ENCODE peak calls at places on chromosomes 4 and X, in six cellular contexts. One of them, this sample, is unnamed.

GRCh38 chrX:50407976-50408375 is 62.6 kb downstream of the DGKK start:
- DNase-seq in MM.1S: no peak
- DNase-seq in GM23248: no peak
- DNase-seq in HCT116: no peak
- DNase-seq in mammary epithelial cell: no peak
- DNase-seq in H1: no peak
- DNase-seq in this sample: no peak

GRCh38 chr4:148061795-148062194 is 329.9 kb downstream of the ARHGAP10 start:
- DNase-seq in MM.1S: no peak
- DNase-seq in HCT116: no peak
- DNase-seq in GM23248: no peak
- DNase-seq in H1: no peak
- DNase-seq in mammary epithelial cell: no peak
- DNase-seq in this sample: no peak

GRCh38 chr4:76179398-76180318 is 31.5 kb upstream of the NUP54 start:
- DNase-seq in GM23248: peak; percentile 86
- DNase-seq in mammary epithelial cell: peak; percentile 62
- DNase-seq in H1: peak; percentile 93
- DNase-seq in HCT116: peak; percentile 60
- DNase-seq in MM.1S: peak; percentile 84
- DNase-seq in this sample: peak; percentile 43

GRCh38 chr4:40347472-40347871 is 12.3 kb downstream of the CHRNA9 start:
- DNase-seq in HCT116: no peak
- DNase-seq in GM23248: no peak
- DNase-seq in MM.1S: no peak
- DNase-seq in H1: no peak
- DNase-seq in mammary epithelial cell: no peak
- DNase-seq in this sample: no peak

GRCh38 chrX:55163171-55163570 is 57.0 kb upstream of the PAGE5 start:
- DNase-seq in mammary epithelial cell: no peak
- DNase-seq in MM.1S: no peak
- DNase-seq in HCT116: no peak
- DNase-seq in GM23248: no peak
- DNase-seq in H1: no peak
- DNase-seq in this sample: no peak

GRCh38 chrX:50941638-50942037 is 31.1 kb downstream of the BMP15 start:
- DNase-seq in GM23248: peak; percentile 7
- DNase-seq in H1: peak; percentile 40
- DNase-seq in MM.1S: peak; percentile 6
- DNase-seq in HCT116: no peak
- DNase-seq in mammary epithelial cell: no peak
- DNase-seq in this sample: no peak

GRCh38 chr4:86848732-86849617 is at the start of gene SLC10A6:
- DNase-seq in GM23248: peak; percentile 55
- DNase-seq in HCT116: no peak
- DNase-seq in MM.1S: no peak
- DNase-seq in H1: no peak
- DNase-seq in mammary epithelial cell: no peak
- DNase-seq in this sample: no peak

GRCh38 chrX:106995678-106996077 is 4.3 kb downstream of the MORC4 start:
- DNase-seq in MM.1S: no peak
- DNase-seq in GM23248: no peak
- DNase-seq in mammary epithelial cell: no peak
- DNase-seq in H1: no peak
- DNase-seq in HCT116: no peak
- DNase-seq in this sample: no peak

GRCh38 chr4:82905205-82905604 is 4.7 kb downstream of the THAP9 start:
- DNase-seq in mammary epithelial cell: peak; percentile 84
- DNase-seq in MM.1S: peak; percentile 68
- DNase-seq in HCT116: no peak
- DNase-seq in H1: no peak
- DNase-seq in GM23248: peak; percentile 68
- DNase-seq in this sample: peak; percentile 57

GRCh38 chrX:48667504-48667903 is 16.1 kb upstream of the WAS start:
- DNase-seq in HCT116: no peak
- DNase-seq in MM.1S: no peak
- DNase-seq in H1: no peak
- DNase-seq in GM23248: no peak
- DNase-seq in mammary epithelial cell: no peak
- DNase-seq in this sample: no peak

GRCh38 chr4:158259955-158260575 is 49.8 kb downstream of the TMEM144 start:
- DNase-seq in mammary epithelial cell: peak; percentile 11
- DNase-seq in H1: no peak
- DNase-seq in HCT116: peak; percentile 13
- DNase-seq in GM23248: peak; percentile 41
- DNase-seq in MM.1S: peak; percentile 25
- DNase-seq in this sample: peak; percentile 4

GRCh38 chr4:130336585-130337217 is 1240.7 kb downstream of the C4orf33 start:
- DNase-seq in mammary epithelial cell: no peak
- DNase-seq in GM23248: peak; percentile 30
- DNase-seq in MM.1S: peak; percentile 47
- DNase-seq in HCT116: peak; percentile 26
- DNase-seq in H1: no peak
- DNase-seq in this sample: peak; percentile 9

GRCh38 chr4:168524006-168524405 is 27.2 kb downstream of the PALLD start:
- DNase-seq in MM.1S: no peak
- DNase-seq in HCT116: no peak
- DNase-seq in GM23248: peak; percentile 81
- DNase-seq in H1: no peak
- DNase-seq in mammary epithelial cell: peak; percentile 70
- DNase-seq in this sample: peak; percentile 89

GRCh38 chr4:7087036-7087435 is 19.2 kb upstream of the GRPEL1 start:
- DNase-seq in GM23248: no peak
- DNase-seq in MM.1S: no peak
- DNase-seq in mammary epithelial cell: no peak
- DNase-seq in H1: no peak
- DNase-seq in HCT116: no peak
- DNase-seq in this sample: no peak

GRCh38 chrX:99469439-99469838 is 940.6 kb downstream of the PCDH19 start:
- DNase-seq in mammary epithelial cell: no peak
- DNase-seq in GM23248: no peak
- DNase-seq in MM.1S: no peak
- DNase-seq in HCT116: no peak
- DNase-seq in H1: no peak
- DNase-seq in this sample: no peak

GRCh38 chr4:180060159-180060889 is 2182.9 kb upstream of the TENM3 start:
- DNase-seq in MM.1S: peak; percentile 34
- DNase-seq in H1: no peak
- DNase-seq in HCT116: no peak
- DNase-seq in mammary epithelial cell: no peak
- DNase-seq in GM23248: peak; percentile 2
- DNase-seq in this sample: peak; percentile 12

GRCh38 chr4:6308890-6309643 is 39.4 kb downstream of the WFS1 start:
- DNase-seq in MM.1S: no peak
- DNase-seq in GM23248: peak; percentile 22
- DNase-seq in mammary epithelial cell: no peak
- DNase-seq in H1: peak; percentile 84
- DNase-seq in HCT116: no peak
- DNase-seq in this sample: no peak

GRCh38 chrX:37332987-37333658 is 16.0 kb upstream of the PRRG1 start:
- DNase-seq in HCT116: no peak
- DNase-seq in mammary epithelial cell: no peak
- DNase-seq in MM.1S: no peak
- DNase-seq in H1: no peak
- DNase-seq in GM23248: no peak
- DNase-seq in this sample: no peak

GRCh38 chrX:119374736-119375135 is 24.4 kb upstream of the SLC25A43 start:
- DNase-seq in HCT116: no peak
- DNase-seq in mammary epithelial cell: peak; percentile 29
- DNase-seq in H1: no peak
- DNase-seq in GM23248: peak; percentile 72
- DNase-seq in MM.1S: no peak
- DNase-seq in this sample: peak; percentile 53

GRCh38 chr4:156686120-156686519 is 285.5 kb downstream of the PDGFC start:
- DNase-seq in GM23248: peak; percentile 94
- DNase-seq in H1: no peak
- DNase-seq in MM.1S: no peak
- DNase-seq in HCT116: no peak
- DNase-seq in mammary epithelial cell: peak; percentile 65
- DNase-seq in this sample: peak; percentile 100

GRCh38 chr4:17544205-17544604 is 29.2 kb downstream of the CLRN2 start:
- DNase-seq in HCT116: no peak
- DNase-seq in MM.1S: no peak
- DNase-seq in GM23248: peak; percentile 54
- DNase-seq in mammary epithelial cell: no peak
- DNase-seq in H1: no peak
- DNase-seq in this sample: no peak

GRCh38 chrX:9340619-9341304 is 124.1 kb upstream of the TBL1X start:
- DNase-seq in H1: no peak
- DNase-seq in GM23248: peak; percentile 61
- DNase-seq in mammary epithelial cell: no peak
- DNase-seq in MM.1S: peak; percentile 50
- DNase-seq in HCT116: no peak
- DNase-seq in this sample: peak; percentile 58

GRCh38 chrX:97308161-97308560 is 424.5 kb downstream of the RPA4 start:
- DNase-seq in MM.1S: no peak
- DNase-seq in mammary epithelial cell: no peak
- DNase-seq in H1: no peak
- DNase-seq in HCT116: no peak
- DNase-seq in GM23248: peak; percentile 10
- DNase-seq in this sample: peak; percentile 49

GRCh38 chr4:48863728-48864127 is 32.8 kb downstream of the OCIAD1 start:
- DNase-seq in GM23248: no peak
- DNase-seq in mammary epithelial cell: no peak
- DNase-seq in HCT116: no peak
- DNase-seq in MM.1S: no peak
- DNase-seq in H1: no peak
- DNase-seq in this sample: no peak

GRCh38 chr4:108172780-108173598 is 4.3 kb upstream of the LEF1 start:
- DNase-seq in HCT116: no peak
- DNase-seq in GM23248: peak; percentile 38
- DNase-seq in mammary epithelial cell: peak; percentile 29
- DNase-seq in H1: peak; percentile 64
- DNase-seq in MM.1S: peak; percentile 81
- DNase-seq in this sample: peak; percentile 50
- TF ChIP-seq EZH2 in HCT116: no peak
- TF ChIP-seq EZH2 in GM23248: peak; percentile 71
- TF ChIP-seq EZH2 in mammary epithelial cell: peak; percentile 55
- TF ChIP-seq EZH2 in H1: peak; percentile 84
- TF ChIP-seq EZH2 in MM.1S: no peak
- TF ChIP-seq EZH2 in this sample: no peak

GRCh38 chr4:8592366-8593267 is at the start of gene CPZ:
- DNase-seq in mammary epithelial cell: no peak
- DNase-seq in MM.1S: no peak
- DNase-seq in H1: peak; percentile 85
- DNase-seq in HCT116: no peak
- DNase-seq in GM23248: peak; percentile 82
- DNase-seq in this sample: peak; percentile 35
- TF ChIP-seq EZH2 in mammary epithelial cell: no peak
- TF ChIP-seq EZH2 in MM.1S: no peak
- TF ChIP-seq EZH2 in H1: no peak
- TF ChIP-seq EZH2 in HCT116: no peak
- TF ChIP-seq EZH2 in GM23248: no peak
- TF ChIP-seq EZH2 in this sample: peak; percentile 80

GRCh38 chr4:1012031-1012739 is 759 bp downstream of the FGFRL1 start:
- DNase-seq in HCT116: no peak
- DNase-seq in GM23248: peak; percentile 66
- DNase-seq in H1: no peak
- DNase-seq in mammary epithelial cell: peak; percentile 40
- DNase-seq in MM.1S: no peak
- DNase-seq in this sample: peak; percentile 30
- TF ChIP-seq EZH2 in HCT116: no peak
- TF ChIP-seq EZH2 in GM23248: no peak
- TF ChIP-seq EZH2 in H1: no peak
- TF ChIP-seq EZH2 in mammary epithelial cell: no peak
- TF ChIP-seq EZH2 in MM.1S: no peak
- TF ChIP-seq EZH2 in this sample: no peak

GRCh38 chr4:146458594-146458993 is 63.1 kb downstream of the SLC10A7 start:
- DNase-seq in mammary epithelial cell: no peak
- DNase-seq in H1: no peak
- DNase-seq in HCT116: no peak
- DNase-seq in MM.1S: peak; percentile 44
- DNase-seq in GM23248: no peak
- DNase-seq in this sample: no peak
- TF ChIP-seq EZH2 in mammary epithelial cell: no peak
- TF ChIP-seq EZH2 in H1: no peak
- TF ChIP-seq EZH2 in HCT116: no peak
- TF ChIP-seq EZH2 in MM.1S: no peak
- TF ChIP-seq EZH2 in GM23248: no peak
- TF ChIP-seq EZH2 in this sample: no peak

DNA sequence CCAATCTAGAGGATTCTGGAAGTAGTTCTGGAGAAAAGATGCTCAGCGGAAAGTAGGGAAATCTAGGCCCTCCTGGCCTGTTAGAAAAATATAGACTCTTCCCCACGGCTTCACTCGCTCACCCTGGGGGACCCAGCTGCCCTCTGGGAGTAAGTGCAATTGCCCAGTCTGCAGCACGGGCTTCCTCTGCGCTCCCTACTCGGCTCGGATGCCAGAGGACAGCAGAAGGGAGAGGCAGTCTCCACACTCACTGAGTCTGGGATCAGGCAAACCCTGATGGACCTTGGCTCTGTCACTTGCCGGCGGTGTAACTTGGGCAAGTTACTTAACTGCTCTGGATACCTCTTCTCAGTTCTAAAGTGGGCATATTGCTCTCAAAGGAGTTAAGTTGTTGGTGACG is 2.1 kb downstream of the SHISA3 start:
- DNase-seq in H1: peak; percentile 58
- DNase-seq in mammary epithelial cell: no peak
- DNase-seq in HCT116: no peak
- DNase-seq in MM.1S: no peak
- DNase-seq in GM23248: no peak
- DNase-seq in this sample: no peak
- TF ChIP-seq EZH2 in H1: no peak
- TF ChIP-seq EZH2 in mammary epithelial cell: no peak
- TF ChIP-seq EZH2 in HCT116: no peak
- TF ChIP-seq EZH2 in MM.1S: no peak
- TF ChIP-seq EZH2 in GM23248: no peak
- TF ChIP-seq EZH2 in this sample: no peak